ENCODE peak calls at places on chromosome 9, in four cellular contexts. Y, E, W and J are unnamed samples.

GRCh38 chr9:116168231-116168630 is 14.6 kb downstream of the PAPPA start:
- DNase-seq in Y (no peak), E (no peak), W (no peak), J (no peak)

GRCh38 chr9:136107155-136107952 is 11.3 kb downstream of the TMEM250 start:
- DNase-seq in Y (peak), E (no peak), W (peak), J (no peak)

GRCh38 chr9:83630938-83631457 is 8.1 kb downstream of the IDNK start:
- DNase-seq in Y (peak), E (peak), W (no peak), J (no peak)

GRCh38 chr9:16268037-16269010 is 602.1 kb downstream of the BNC2 start:
- DNase-seq in Y (no peak), E (peak), W (no peak), J (peak)

GRCh38 chr9:84139296-84140100 is 158.9 kb downstream of the RMI1 start:
- DNase-seq in Y (no peak), E (peak), W (peak), J (peak)

GRCh38 chr9:26391036-26391435 is 501.6 kb downstream of the CAAP1 start:
- DNase-seq in Y (no peak), E (no peak), W (no peak), J (no peak)

GRCh38 chr9:109319072-109319630 is 1.7 kb downstream of the EPB41L4B start:
- DNase-seq in Y (peak), E (peak), W (peak), J (no peak)

GRCh38 chr9:6681957-6682501 is 36.5 kb upstream of the GLDC start:
- DNase-seq in Y (no peak), E (peak), W (no peak), J (no peak)

GRCh38 chr9:35930990-35931389 is 21.7 kb downstream of the SPAAR start:
- DNase-seq in Y (no peak), E (peak), W (no peak), J (no peak)

GRCh38 chr9:113926211-113926610 is 50.1 kb downstream of the ZNF618 start:
- DNase-seq in Y (no peak), E (no peak), W (no peak), J (no peak)

GRCh38 chr9:99015890-99016289 is 72.2 kb downstream of the COL15A1 start:
- DNase-seq in Y (no peak), E (no peak), W (peak), J (no peak)

GRCh38 chr9:1337169-1337568 is 287.0 kb downstream of the DMRT2 start:
- DNase-seq in Y (no peak), E (no peak), W (no peak), J (peak)

GRCh38 chr9:126499005-126499910 is 114.5 kb upstream of the LMX1B start:
- DNase-seq in Y (peak), E (peak), W (no peak), J (no peak)

GRCh38 chr9:32351845-32352244 is 32.6 kb upstream of the ACO1 start:
- DNase-seq in Y (peak), E (peak), W (no peak), J (no peak)

GRCh38 chr9:9341203-9341602 is 1271.6 kb downstream of the PTPRD start:
- DNase-seq in Y (peak), E (no peak), W (no peak), J (no peak)

GRCh38 chr9:126150411-126151030 is 176.1 kb upstream of the MVB12B start:
- DNase-seq in Y (no peak), E (no peak), W (no peak), J (no peak)

GRCh38 chr9:38149647-38150046 is 80.6 kb upstream of the SHB start:
- DNase-seq in Y (no peak), E (no peak), W (no peak), J (no peak)

GRCh38 chr9:119761737-119762136 is 392.5 kb upstream of the BRINP1 start:
- DNase-seq in Y (no peak), E (no peak), W (no peak), J (no peak)

GRCh38 chr9:93127395-93127911 is 6.6 kb downstream of the NINJ1 start:
- DNase-seq in Y (no peak), E (peak), W (no peak), J (no peak)

GRCh38 chr9:8251566-8251965 is 452.0 kb upstream of the DMAC1 start:
- DNase-seq in Y (no peak), E (no peak), W (no peak), J (no peak)

GRCh38 chr9:130328349-130328801 is 62.8 kb downstream of the HMCN2 start:
- DNase-seq in Y (no peak), E (peak), W (peak), J (no peak)

GRCh38 chr9:20243866-20244647 is 378.2 kb downstream of the MLLT3 start:
- DNase-seq in Y (no peak), E (no peak), W (no peak), J (no peak)

GRCh38 chr9:3508531-3509374 is 17.0 kb downstream of the RFX3 start:
- DNase-seq in Y (no peak), E (peak), W (no peak), J (no peak)

GRCh38 chr9:30015073-30015472 is 2369.4 kb upstream of the ACO1 start:
- DNase-seq in Y (no peak), E (no peak), W (no peak), J (no peak)

GRCh38 chr9:98983295-98984268 is 39.9 kb downstream of the COL15A1 start:
- DNase-seq in Y (no peak), E (peak), W (no peak), J (no peak)

GRCh38 chr9:37119360-37119759 is 1.0 kb upstream of the ZCCHC7 start:
- DNase-seq in Y (no peak), E (no peak), W (no peak), J (no peak)
- H3K4me3 ChIP-seq in Y (peak), E (no peak), W (no peak), J (no peak)

DNA sequence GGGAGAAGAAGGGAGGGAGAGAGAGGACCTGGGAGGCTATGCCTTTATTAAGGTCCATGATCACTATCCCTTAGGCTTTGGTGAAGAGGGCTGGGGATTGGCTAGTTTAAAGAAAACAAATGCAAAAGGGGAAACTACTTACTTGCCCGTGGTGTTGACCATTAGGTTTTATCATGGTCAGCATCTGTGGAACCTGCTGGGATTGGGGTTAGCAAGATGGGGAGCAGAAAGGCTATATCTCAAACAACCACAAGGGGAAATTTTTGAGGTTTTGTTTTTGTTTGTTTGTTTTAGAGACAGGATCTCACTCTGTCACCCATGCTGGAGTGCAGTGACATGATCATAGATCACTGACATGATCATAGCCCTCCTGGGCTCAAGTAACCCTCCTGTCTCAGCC is 9.0 kb upstream of the RAD23B start:
- DNase-seq in Y (peak), E (no peak), W (no peak), J (no peak)
- TF ChIP-seq CTCF in Y (peak), E (no peak), W (no peak), J (no peak)

DNA sequence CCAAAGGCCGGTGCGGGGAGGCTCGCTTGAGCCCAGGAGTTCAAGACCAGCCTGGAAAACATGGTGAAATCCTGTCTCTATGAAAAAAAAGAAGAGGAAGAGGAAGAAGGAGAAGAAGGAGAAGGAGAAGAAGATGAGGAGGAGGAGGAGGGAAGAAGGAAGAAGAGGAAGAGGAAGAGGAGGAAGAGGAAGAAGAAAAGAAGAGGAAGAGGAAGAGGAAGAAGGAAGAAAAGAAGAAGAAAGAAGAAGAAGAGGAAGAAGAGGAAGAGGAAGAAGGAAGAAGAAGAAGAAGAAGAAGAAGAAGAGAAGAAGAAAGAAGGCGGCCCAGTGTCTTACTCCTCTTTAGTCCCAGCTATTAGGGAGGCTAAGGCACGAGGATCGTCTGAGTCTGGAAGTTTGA is 44.8 kb upstream of the XPA start:
- DNase-seq in Y (no peak), E (no peak), W (no peak), J (no peak)
- H3K4me3 ChIP-seq in Y (peak), E (no peak), W (peak), J (no peak)

DNA sequence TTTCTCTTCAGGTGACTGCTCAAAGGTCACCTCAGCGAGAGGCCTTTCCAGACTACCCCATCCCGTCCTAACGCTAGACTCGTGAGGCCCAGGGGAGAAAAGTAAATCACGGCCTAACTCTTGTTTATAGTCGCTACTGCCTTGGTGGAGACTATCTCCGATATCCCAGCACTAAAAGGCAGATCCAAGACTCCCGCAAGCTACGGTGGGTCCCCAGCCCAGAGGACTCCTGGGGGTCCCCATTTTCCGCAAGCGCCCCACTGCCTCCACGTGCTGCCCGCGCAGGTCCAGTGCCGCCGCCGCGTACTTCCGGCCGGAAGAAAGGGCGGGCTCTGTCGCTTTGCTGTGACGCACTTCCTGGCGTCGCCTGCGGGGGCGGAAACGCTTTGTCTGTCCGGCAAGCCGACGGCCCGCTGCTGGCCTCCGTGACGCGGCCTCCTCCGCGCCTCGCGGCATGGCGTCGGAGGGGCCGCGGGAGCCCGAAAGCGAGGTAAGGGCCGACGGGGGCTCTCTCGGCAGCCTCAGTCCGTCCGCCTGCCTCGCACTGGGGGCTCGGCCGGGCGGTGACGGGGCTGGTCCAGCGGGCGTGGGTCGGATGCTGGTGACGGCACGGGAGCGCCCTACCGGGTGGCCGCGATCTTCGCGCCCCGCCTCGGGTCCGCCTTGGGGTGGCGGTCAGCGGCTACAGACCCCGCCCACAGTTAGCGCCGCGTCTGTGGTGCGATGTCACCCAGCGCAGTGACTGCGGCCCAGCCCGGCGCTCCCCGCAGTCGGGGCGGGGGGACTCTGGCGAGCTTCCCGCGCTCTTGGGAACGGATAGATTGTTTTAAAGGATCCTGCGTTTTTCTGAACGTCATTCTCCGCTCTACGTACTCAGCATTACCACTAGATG is at the start of gene SECISBP2:
- DNase-seq in Y (peak), E (peak), W (peak), J (peak)
- TF ChIP-seq CTCF in Y (peak), E (peak), W (peak), J (peak)

DNA sequence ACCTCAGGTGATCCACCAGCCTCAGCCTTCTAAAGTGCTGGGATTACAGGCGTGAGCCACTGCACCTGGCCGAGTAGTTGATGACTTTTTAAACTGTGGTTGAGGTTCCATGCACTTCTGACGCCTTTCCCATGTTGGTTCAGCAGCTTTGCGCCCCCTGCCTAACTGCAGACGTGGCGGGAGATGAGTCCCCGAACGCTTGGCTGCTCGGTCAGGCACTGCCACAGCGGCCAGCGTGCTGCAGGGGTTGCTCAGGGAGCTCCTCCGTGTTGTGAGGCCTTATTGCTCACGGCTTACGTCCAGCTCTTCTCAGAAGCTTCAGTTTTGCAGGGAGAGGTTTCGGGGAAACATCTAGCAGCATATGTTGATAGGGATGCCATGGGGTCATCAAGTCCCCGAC is 35.3 kb downstream of the HABP4 start:
- DNase-seq in Y (no peak), E (no peak), W (no peak), J (no peak)
- H3K4me3 ChIP-seq in Y (no peak), E (no peak), W (no peak), J (no peak)

GRCh38 chr9:69412741-69413150 is 87.7 kb downstream of the ENTREP1 start:
- DNase-seq in Y (peak), E (peak), W (peak), J (peak)
- TF ChIP-seq CTCF in Y (peak), E (peak), W (peak), J (peak)

GRCh38 chr9:88923653-88924284 is 67.5 kb upstream of the S1PR3 start:
- DNase-seq in Y (no peak), E (no peak), W (no peak), J (no peak)
- H3K4me3 ChIP-seq in Y (no peak), E (no peak), W (no peak), J (no peak)

GRCh38 chr9:91676042-91676441 is 252.4 kb upstream of the NFIL3 start:
- DNase-seq in Y (no peak), E (peak), W (peak), J (no peak)
- TF ChIP-seq CTCF in Y (peak), E (no peak), W (no peak), J (peak)